ENCODE peak calls at places on chromosomes 1 and 21, in nine cellular contexts. F is prostate gland; J is PC-3; N is right atrium auricular region; T is cardiac muscle cell; X is CD8-positive, alpha-beta T cell; L is GM23338; E is ascending aorta; S is heart left ventricle. H is an unnamed sample.

GRCh38 chr1:145871994-145872411 is 13.1 kb upstream of the PIAS3 start:
- DNase-seq in X (no peak), N (no peak), J (no peak), F (no peak), E (no peak), S (peak; percentile 77), T (peak; percentile 55), L (peak; percentile 71), H (peak; percentile 48)

GRCh38 chr1:157137051-157137772 is 983 bp downstream of the ETV3 start:
- DNase-seq in L (no peak), E (no peak), J (peak; percentile 23), F (peak; percentile 24), X (no peak), T (peak; percentile 36), N (no peak), S (no peak), H (peak; percentile 46)

GRCh38 chr1:196160066-196160795 is 448.0 kb downstream of the KCNT2 start:
- DNase-seq in X (no peak), S (no peak), E (no peak), F (no peak), T (peak; percentile 82), L (no peak), N (no peak), J (peak; percentile 43), H (no peak)

GRCh38 chr1:181630398-181630797 is 147.1 kb downstream of the CACNA1E start:
- DNase-seq in E (no peak), J (no peak), F (no peak), N (no peak), X (no peak), T (no peak), S (no peak), L (no peak), H (no peak)

GRCh38 chr1:204664251-204664650 is 21.3 kb downstream of the LRRN2 start:
- DNase-seq in N (no peak), E (no peak), T (no peak), J (no peak), L (no peak), F (no peak), X (no peak), S (no peak), H (no peak)

GRCh38 chr1:164673584-164674214 is 114.7 kb downstream of the PBX1 start:
- DNase-seq in E (no peak), L (peak; percentile 84), N (no peak), S (no peak), F (no peak), J (peak; percentile 33), T (no peak), X (no peak), H (peak; percentile 50)

GRCh38 chr1:91569411-91570104 is 68.9 kb downstream of the CDC7 start:
- DNase-seq in N (peak; percentile 97), E (peak; percentile 93), S (peak; percentile 81), T (peak; percentile 90), L (no peak), X (no peak), F (no peak), J (peak; percentile 85), H (no peak)

GRCh38 chr1:147669475-147670318 is 627 bp downstream of the ACP6 start:
- DNase-seq in L (peak; percentile 76), S (peak; percentile 75), E (peak; percentile 73), N (peak; percentile 60), F (peak; percentile 42), X (peak; percentile 8), T (peak; percentile 51), J (peak; percentile 83), H (peak; percentile 64)

GRCh38 chr21:46634966-46635323 is 529 bp upstream of the PRMT2 start:
- DNase-seq in N (peak; percentile 80), L (peak; percentile 95), X (no peak), F (peak; percentile 54), E (peak; percentile 85), S (no peak), T (peak; percentile 92), J (peak; percentile 60), H (peak; percentile 86)

GRCh38 chr1:234533975-234534876 is 55.2 kb upstream of the TARBP1 start:
- DNase-seq in J (no peak), X (no peak), L (no peak), S (peak; percentile 93), T (peak; percentile 100), F (peak; percentile 94), E (peak; percentile 98), N (peak; percentile 99), H (no peak)

GRCh38 chr1:4312024-4312423 is 342.4 kb upstream of the AJAP1 start:
- DNase-seq in F (no peak), E (no peak), X (no peak), N (no peak), S (no peak), T (no peak), J (no peak), L (no peak), H (no peak)

GRCh38 chr1:65820983-65821382 is 28.3 kb downstream of the PDE4B start:
- DNase-seq in N (no peak), E (no peak), T (peak; percentile 85), F (no peak), X (no peak), L (no peak), S (no peak), J (peak; percentile 56), H (no peak)

GRCh38 chr1:117576236-117576635 is 29.6 kb upstream of the TENT5C start:
- DNase-seq in X (no peak), E (peak; percentile 53), N (no peak), L (no peak), S (no peak), J (no peak), T (no peak), F (no peak), H (no peak)

GRCh38 chr1:219882755-219883154 is 45.6 kb downstream of the SLC30A10 start:
- DNase-seq in S (no peak), T (no peak), N (no peak), L (no peak), X (no peak), J (no peak), F (no peak), E (no peak), H (no peak)

GRCh38 chr1:12064073-12064969 is 1.2 kb downstream of the TNFRSF8 start:
- DNase-seq in X (no peak), T (no peak), E (no peak), S (no peak), J (no peak), N (no peak), F (no peak), L (no peak), H (no peak)

GRCh38 chr21:35053356-35054096 is 4.4 kb upstream of the RUNX1 start:
- DNase-seq in E (no peak), T (no peak), F (no peak), N (no peak), L (no peak), X (no peak), S (no peak), J (no peak), H (peak; percentile 19)
- H3K27ac ChIP-seq in E (peak overlapping the region; percentile 84), T (no peak overlapping the region), F (no peak overlapping the region), N (no peak overlapping the region), L (no peak overlapping the region), X (no peak overlapping the region), S (no peak overlapping the region), J (no peak overlapping the region), H (no peak overlapping the region)

DNA sequence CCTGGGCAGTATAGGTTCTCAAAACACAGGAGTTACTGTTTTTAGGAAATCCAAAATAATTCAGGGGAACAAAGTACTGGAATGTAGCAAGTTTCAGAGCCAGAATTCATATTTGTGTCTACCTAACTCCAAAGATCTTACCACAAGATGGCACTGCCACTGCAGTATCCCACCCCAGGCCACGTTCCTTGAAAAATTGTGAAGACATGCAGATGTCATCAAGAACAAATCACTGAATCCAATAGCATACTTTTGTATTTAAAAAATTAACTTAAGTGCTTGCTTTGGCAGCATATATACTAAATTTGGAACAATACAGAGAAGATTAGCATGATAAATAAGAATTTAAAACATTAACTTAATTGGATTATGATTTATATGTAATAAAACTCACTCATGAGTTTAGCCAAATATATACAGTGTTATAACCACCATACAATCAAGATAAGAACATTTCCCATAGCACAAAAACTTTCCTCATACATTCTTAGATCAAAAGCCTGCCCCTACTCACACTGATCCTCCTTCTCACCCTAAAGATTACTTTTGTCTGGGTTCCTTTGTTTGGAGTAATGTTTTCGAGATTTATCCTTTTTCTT is 209.9 kb downstream of the FAF1 start:
- DNase-seq in N (no peak), T (peak; percentile 49), X (no peak), S (no peak), L (peak; percentile 38), J (peak; percentile 51), F (no peak), E (no peak), H (peak; percentile 31)
- TF ChIP-seq CTCF in N (peak; percentile 55), T (peak; percentile 49), X (no peak), S (peak; percentile 35), L (peak; percentile 63), J (peak; percentile 71), F (no peak), E (peak; percentile 41), H (peak; percentile 55)

GRCh38 chr1:26275580-26276431 is 4.1 kb upstream of the SH3BGRL3 start:
- DNase-seq in E (peak; percentile 90), J (peak; percentile 94), L (peak; percentile 96), X (peak; percentile 52), S (peak; percentile 83), T (peak; percentile 99), F (peak; percentile 84), N (peak; percentile 93), H (peak; percentile 86)
- H3K4me3 ChIP-seq in E (no peak overlapping the region), J (no peak overlapping the region), L (no peak overlapping the region), X (no peak overlapping the region), S (no peak overlapping the region), T (no peak overlapping the region), F (no peak overlapping the region), N (no peak overlapping the region), H (no peak overlapping the region)

GRCh38 chr1:201643835-201644104 is 104.8 kb downstream of the NAV1 start:
- DNase-seq in L (no peak), F (no peak), J (no peak), T (no peak), X (no peak), N (no peak), E (no peak), S (no peak), H (no peak)
- H3K27ac ChIP-seq in L (no peak overlapping the region), F (no peak overlapping the region), J (no peak overlapping the region), T (no peak overlapping the region), X (no peak overlapping the region), N (no peak overlapping the region), E (no peak overlapping the region), S (no peak overlapping the region), H (no peak overlapping the region)

DNA sequence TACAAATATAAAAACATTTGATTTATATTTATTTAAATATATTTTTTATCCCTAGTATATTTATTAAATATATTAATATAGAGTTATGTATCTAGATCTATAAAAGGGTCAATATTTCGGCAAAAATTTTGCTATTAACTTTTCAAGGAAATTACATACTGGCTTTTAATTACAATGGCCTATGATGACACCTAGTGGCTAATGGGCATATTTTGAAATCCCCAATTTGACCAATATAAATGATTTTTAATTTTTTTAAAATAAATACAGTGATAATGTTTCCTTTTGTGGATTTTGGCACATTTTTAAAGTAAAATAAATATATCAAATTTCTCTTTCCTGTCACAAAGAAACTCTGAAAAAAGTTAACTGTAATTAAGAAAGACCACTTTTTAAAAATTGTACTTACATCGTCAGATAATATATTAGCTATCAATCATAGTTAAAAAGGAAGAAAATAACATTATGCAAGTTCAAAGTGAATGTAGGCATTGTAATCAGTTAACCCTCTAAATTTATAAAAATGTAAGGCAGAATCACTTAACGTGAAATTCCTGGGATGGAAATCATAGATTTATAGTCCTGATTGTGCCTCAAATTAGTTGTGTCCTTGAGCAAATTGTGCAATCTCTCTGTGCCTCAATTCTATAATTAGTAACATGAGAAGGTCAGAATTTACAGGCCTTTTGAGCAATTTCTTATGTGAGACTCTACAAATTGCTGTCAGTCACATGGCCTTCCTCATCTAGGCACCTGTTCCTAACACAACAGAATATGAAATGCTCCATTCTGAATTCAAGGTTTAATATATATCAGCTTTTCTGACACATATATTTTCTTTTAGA is 25.6 kb upstream of the RGS13 start:
- DNase-seq in N (no peak), E (no peak), T (peak; percentile 54), X (no peak), F (no peak), L (peak; percentile 35), S (no peak), J (peak; percentile 39), H (no peak)
- TF ChIP-seq CTCF in N (peak; percentile 69), E (peak; percentile 63), T (peak; percentile 51), X (peak; percentile 78), F (peak; percentile 53), L (no peak), S (peak; percentile 60), J (peak; percentile 32), H (peak; percentile 65)

H was measured in neural progenitor cell.